ENCODE peak calls at places on chromosomes 3 and 15, in nine cellular contexts. W is retinal pigment epithelial cell, A is SJSA1, H is GM12865, S is A549, B is endodermal cell, U is AG04450, F is lower lobe of right lung, I is tibial nerve. C is an unnamed sample.

GRCh38 chr15:40245666-40246065 is 6.8 kb downstream of the PAK6 start:
- DNase-seq in W (no peak), A (peak; percentile 31), H (no peak), S (no peak), B (peak; percentile 47), U (no peak), F (no peak), I (no peak), C (no peak)

GRCh38 chr15:63044645-63045437 is 2.3 kb downstream of the TPM1 start:
- DNase-seq in W (peak; percentile 70), A (peak; percentile 77), H (no peak), S (no peak), B (peak; percentile 84), U (no peak), F (no peak), I (no peak), C (no peak)

GRCh38 chr15:67854358-67854757 is 14.5 kb upstream of the RNU6-1 start:
- DNase-seq in W (no peak), A (no peak), H (peak; percentile 53), S (no peak), B (no peak), U (no peak), F (no peak), I (no peak), C (no peak)

GRCh38 chr3:191476053-191476787 is 15.3 kb downstream of the PYDC2 start:
- DNase-seq in W (no peak), A (no peak), H (no peak), S (no peak), B (no peak), U (no peak), F (no peak), I (no peak), C (no peak)

GRCh38 chr3:67526246-67526645 is 128.2 kb downstream of the SUCLG2 start:
- DNase-seq in W (peak; percentile 35), A (peak; percentile 65), H (no peak), S (no peak), B (no peak), U (peak; percentile 80), F (no peak), I (no peak), C (peak; percentile 84)

GRCh38 chr15:45133561-45133920 is 3.7 kb downstream of the DUOX1 start:
- DNase-seq in W (no peak), A (no peak), H (no peak), S (no peak), B (no peak), U (no peak), F (no peak), I (no peak), C (no peak)

GRCh38 chr3:187743195-187744141 is 1.8 kb downstream of the BCL6 start:
- DNase-seq in W (no peak), A (no peak), H (no peak), S (peak; percentile 15), B (peak; percentile 72), U (no peak), F (peak; percentile 86), I (peak; percentile 51), C (no peak)

GRCh38 chr3:116443096-116443793 is 2.0 kb downstream of the LSAMP start:
- DNase-seq in W (no peak), A (no peak), H (no peak), S (no peak), B (peak; percentile 38), U (no peak), F (no peak), I (no peak), C (no peak)

GRCh38 chr3:42753757-42754156 is 19.3 kb downstream of the CCDC13 start:
- DNase-seq in W (no peak), A (no peak), H (no peak), S (no peak), B (peak; percentile 26), U (no peak), F (no peak), I (no peak), C (no peak)

GRCh38 chr15:101329309-101329863 is 34.3 kb upstream of the SNRPA1 start:
- DNase-seq in W (no peak), A (no peak), H (no peak), S (no peak), B (peak; percentile 23), U (no peak), F (no peak), I (no peak), C (no peak)

GRCh38 chr3:127673191-127674098 is 693 bp downstream of the ABTB1 start:
- DNase-seq in W (no peak), A (no peak), H (peak; percentile 56), S (peak; percentile 33), B (peak; percentile 76), U (no peak), F (peak; percentile 82), I (peak; percentile 19), C (no peak)

GRCh38 chr3:159881828-159882309 is 106.8 kb upstream of the IL12A start:
- DNase-seq in W (no peak), A (no peak), H (no peak), S (no peak), B (peak; percentile 69), U (no peak), F (peak; percentile 51), I (no peak), C (no peak)

GRCh38 chr15:52261026-52261425 is 34.6 kb downstream of the MYO5C start:
- DNase-seq in W (no peak), A (no peak), H (no peak), S (no peak), B (no peak), U (no peak), F (no peak), I (no peak), C (no peak)

GRCh38 chr3:113436794-113437193 is 4.5 kb downstream of the CFAP44 start:
- DNase-seq in W (peak; percentile 54), A (no peak), H (peak; percentile 37), S (no peak), B (no peak), U (peak; percentile 18), F (no peak), I (no peak), C (peak; percentile 46)

GRCh38 chr15:65512807-65513416 is 4.6 kb downstream of the DPP8 start:
- DNase-seq in W (no peak), A (no peak), H (no peak), S (no peak), B (no peak), U (no peak), F (no peak), I (no peak), C (no peak)

GRCh38 chr3:59727902-59728301 is 678.1 kb upstream of the CFAP20DC start:
- DNase-seq in W (no peak), A (no peak), H (no peak), S (no peak), B (no peak), U (no peak), F (no peak), I (no peak), C (no peak)

GRCh38 chr3:186261638-186262037 is 100.4 kb downstream of the DGKG start:
- DNase-seq in W (no peak), A (no peak), H (peak; percentile 35), S (no peak), B (peak; percentile 76), U (no peak), F (no peak), I (no peak), C (no peak)

GRCh38 chr3:27910456-27910855 is 188.3 kb upstream of the EOMES start:
- DNase-seq in W (no peak), A (no peak), H (no peak), S (no peak), B (no peak), U (no peak), F (no peak), I (no peak), C (no peak)

GRCh38 chr3:43995929-43996378 is 245.7 kb upstream of the TOPAZ1 start:
- DNase-seq in W (no peak), A (no peak), H (peak; percentile 35), S (no peak), B (no peak), U (no peak), F (no peak), I (no peak), C (no peak)
- H3K4me3 ChIP-seq in W (peak overlapping the region; percentile 20), A (no peak overlapping the region), H (peak overlapping the region; percentile 69), S (peak overlapping the region; percentile 83), B (peak overlapping the region; percentile 75), U (no peak overlapping the region), F (peak overlapping the region; percentile 43), I (peak overlapping the region; percentile 38), C (peak overlapping the region; percentile 80)

DNA sequence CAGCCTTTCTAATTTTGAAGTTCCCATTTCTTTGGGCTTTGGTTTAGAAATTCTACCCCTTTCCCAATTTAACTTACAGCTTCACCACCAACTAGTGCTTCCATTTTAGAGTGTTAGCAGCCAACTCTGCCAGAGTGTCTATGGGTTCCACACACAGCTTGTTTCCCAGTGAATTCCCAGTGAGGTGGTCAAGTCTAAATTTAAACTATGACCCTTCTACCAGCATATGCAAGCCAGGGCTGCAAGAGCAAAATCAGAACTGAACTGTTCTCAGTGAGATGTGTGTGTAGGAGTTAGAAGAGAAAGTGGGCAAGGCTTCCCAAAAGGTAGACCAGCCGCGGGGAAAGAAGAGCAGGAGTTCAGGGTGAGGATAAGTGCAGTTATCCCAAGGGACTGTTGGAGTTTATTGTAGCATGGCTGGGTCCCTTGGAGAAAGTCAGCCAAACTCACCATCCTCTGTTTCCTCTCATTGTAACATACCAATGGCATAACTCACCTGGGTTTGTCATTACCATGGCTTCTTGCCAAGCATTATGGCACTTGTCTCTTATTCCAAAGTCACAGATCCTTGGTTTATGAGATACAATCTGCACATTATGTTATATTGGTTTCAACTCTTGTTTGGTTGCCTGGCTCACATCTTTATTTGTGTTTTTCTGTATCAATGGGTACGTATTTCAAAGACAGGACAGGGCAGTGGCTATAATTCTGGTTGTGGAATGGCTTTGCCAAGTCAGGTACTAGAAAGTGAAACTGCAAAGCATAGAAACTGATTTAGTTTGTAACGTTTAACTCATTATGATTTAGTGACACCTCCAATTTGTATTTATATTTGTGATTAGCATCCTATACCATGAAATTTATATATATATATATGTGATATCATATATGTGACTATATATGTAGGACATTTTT is 130.2 kb upstream of the UMPS start:
- DNase-seq in W (no peak), A (peak; percentile 42), H (no peak), S (no peak), B (no peak), U (no peak), F (no peak), I (no peak), C (no peak)
- H3K4me3 ChIP-seq in W (no peak overlapping the region), A (no peak overlapping the region), H (no peak overlapping the region), S (no peak overlapping the region), B (no peak overlapping the region), U (no peak overlapping the region), F (no peak overlapping the region), I (no peak overlapping the region), C (no peak overlapping the region)

DNA sequence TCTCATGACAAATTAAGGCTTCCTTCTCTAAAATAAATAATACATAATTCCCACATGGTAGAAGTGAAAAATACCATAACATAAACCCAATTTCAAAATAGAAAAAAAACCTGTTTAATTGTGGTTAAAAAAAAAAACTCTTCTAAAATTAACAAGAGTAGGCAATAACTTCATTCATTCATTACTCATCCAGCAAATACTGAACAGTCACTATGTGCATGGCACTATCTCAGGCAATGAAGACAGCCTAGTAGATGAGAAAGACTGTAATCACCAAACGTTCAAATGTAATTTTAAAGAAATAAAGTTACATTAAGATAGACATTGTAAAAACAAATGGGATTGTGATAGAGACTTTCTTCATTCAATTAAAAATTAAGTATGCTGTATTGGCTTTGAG is 43.4 kb downstream of the TFDP2 start:
- DNase-seq in W (no peak), A (no peak), H (no peak), S (no peak), B (no peak), U (no peak), F (no peak), I (no peak), C (no peak)
- H3K4me3 ChIP-seq in W (no peak overlapping the region), A (no peak overlapping the region), H (no peak overlapping the region), S (no peak overlapping the region), B (no peak overlapping the region), U (no peak overlapping the region), F (no peak overlapping the region), I (no peak overlapping the region), C (no peak overlapping the region)

GRCh38 chr15:59965741-59966140 is 38.4 kb upstream of the FOXB1 start:
- DNase-seq in W (no peak), A (no peak), H (no peak), S (no peak), B (no peak), U (no peak), F (no peak), I (no peak), C (no peak)
- H3K4me3 ChIP-seq in W (no peak overlapping the region), A (no peak overlapping the region), H (no peak overlapping the region), S (no peak overlapping the region), B (no peak overlapping the region), U (no peak overlapping the region), F (no peak overlapping the region), I (no peak overlapping the region), C (no peak overlapping the region)